ENCODE peak calls at places on chromosomes 11 and 22, in seven cellular contexts. Y is sigmoid colon; D is body of pancreas; X is CD8-positive, alpha-beta memory T cell; C is CD4-positive, alpha-beta T cell; E is lung; K is neuronal stem cell. A is an unnamed sample.

GRCh38 chr11:115168686-115169085 is 335.5 kb downstream of the CADM1 start:
- DNase-seq in Y (no peak), D (no peak), X (no peak), C (no peak), E (no peak), K (no peak), A (no peak)

GRCh38 chr11:6468712-6469495 is 4.8 kb downstream of the TRIM3 start:
- DNase-seq in Y (peak), D (peak), X (no peak), C (no peak), E (peak), K (peak), A (peak)

GRCh38 chr11:14312736-14313438 is 46.1 kb downstream of the RRAS2 start:
- DNase-seq in Y (no peak), D (no peak), X (no peak), C (no peak), E (no peak), K (no peak), A (no peak)

GRCh38 chr22:49951678-49951985 is 8.9 kb upstream of the PIM3 start:
- DNase-seq in Y (no peak), D (no peak), X (no peak), C (no peak), E (no peak), K (no peak), A (no peak)

GRCh38 chr11:124069429-124070401 is 28.6 kb upstream of the OR10G7 start:
- DNase-seq in Y (no peak), D (peak), X (no peak), C (no peak), E (peak), K (peak), A (no peak)

GRCh38 chr11:1739576-1739975 is 10.8 kb downstream of the IFITM10 start:
- DNase-seq in Y (no peak), D (peak), X (no peak), C (no peak), E (no peak), K (no peak), A (no peak)

GRCh38 chr11:69022268-69022667 is 9.2 kb upstream of the MRGPRF start:
- DNase-seq in Y (peak), D (no peak), X (no peak), C (no peak), E (no peak), K (no peak), A (no peak)

GRCh38 chr11:36724742-36725387 is 126.8 kb upstream of the RAG2 start:
- DNase-seq in Y (no peak), D (no peak), X (no peak), C (no peak), E (no peak), K (no peak), A (no peak)

GRCh38 chr11:91641153-91641552 is 583.5 kb upstream of the FAT3 start:
- DNase-seq in Y (no peak), D (no peak), X (no peak), C (no peak), E (no peak), K (no peak), A (no peak)

GRCh38 chr22:48874956-48875355 is 952.7 kb downstream of the BRD1 start:
- DNase-seq in Y (peak), D (no peak), X (no peak), C (no peak), E (no peak), K (no peak), A (no peak)

GRCh38 chr11:24373516-24373915 is 123.3 kb upstream of the LUZP2 start:
- DNase-seq in Y (no peak), D (no peak), X (no peak), C (no peak), E (no peak), K (no peak), A (no peak)

GRCh38 chr11:63813563-63814382 is 517 bp downstream of the SPINDOC start:
- DNase-seq in Y (peak), D (peak), X (peak), C (peak), E (peak), K (peak), A (peak)

GRCh38 chr11:88179966-88180629 is 4.9 kb upstream of the RAB38 start:
- DNase-seq in Y (no peak), D (no peak), X (no peak), C (no peak), E (no peak), K (no peak), A (no peak)

GRCh38 chr11:14018441-14018840 is 55.9 kb downstream of the SPON1 start:
- DNase-seq in Y (no peak), D (no peak), X (no peak), C (no peak), E (no peak), K (no peak), A (no peak)

GRCh38 chr11:69370984-69371709 is 77.2 kb downstream of the MYEOV start:
- DNase-seq in Y (peak), D (no peak), X (no peak), C (no peak), E (no peak), K (no peak), A (no peak)

GRCh38 chr11:74543991-74544390 is 48.4 kb upstream of the POLD3 start:
- DNase-seq in Y (no peak), D (peak), X (no peak), C (no peak), E (peak), K (no peak), A (no peak)

GRCh38 chr22:46652081-46652929 is 32.1 kb downstream of the GRAMD4 start:
- DNase-seq in Y (no peak), D (no peak), X (no peak), C (no peak), E (no peak), K (no peak), A (no peak)

GRCh38 chr22:34841911-34842310 is 224.0 kb upstream of the ISX start:
- DNase-seq in Y (no peak), D (no peak), X (no peak), C (no peak), E (no peak), K (no peak), A (no peak)

GRCh38 chr11:9219115-9219514 is 46.0 kb downstream of the DENND5A start:
- DNase-seq in Y (no peak), D (no peak), X (no peak), C (no peak), E (no peak), K (no peak), A (no peak)

GRCh38 chr11:40129276-40129675 is 1330.2 kb downstream of the LRRC4C start:
- DNase-seq in Y (no peak), D (no peak), X (no peak), C (no peak), E (no peak), K (peak), A (no peak)

GRCh38 chr11:47715082-47715669 is at the start of gene AGBL2:
- DNase-seq in Y (peak), D (peak), X (peak), C (peak), E (peak), K (peak), A (peak)

GRCh38 chr11:66235141-66235540 is 33.3 kb upstream of the RAB1B start:
- DNase-seq in Y (no peak), D (no peak), X (no peak), C (no peak), E (no peak), K (no peak), A (no peak)

GRCh38 chr11:16911658-16912057 is 102.6 kb downstream of the PLEKHA7 start:
- DNase-seq in Y (no peak), D (no peak), X (no peak), C (no peak), E (no peak), K (no peak), A (no peak)

GRCh38 chr11:111694851-111695250 is 71.3 kb downstream of the PPP2R1B start:
- DNase-seq in Y (no peak), D (no peak), X (no peak), C (no peak), E (no peak), K (no peak), A (no peak)

GRCh38 chr11:92909214-92909613 is 60.2 kb upstream of the MTNR1B start:
- DNase-seq in Y (no peak), D (no peak), X (no peak), C (no peak), E (no peak), K (no peak), A (no peak)

GRCh38 chr11:721913-722811 is 16.1 kb downstream of the EPS8L2 start:
- DNase-seq in Y (no peak), D (no peak), X (peak), C (peak), E (no peak), K (no peak), A (no peak)

GRCh38 chr11:10899542-10899830 is 41.6 kb upstream of the ZBED5 start:
- DNase-seq in Y (peak), D (no peak), X (no peak), C (no peak), E (peak), K (no peak), A (no peak)

GRCh38 chr11:66113132-66113856 is 43.2 kb downstream of the PACS1 start:
- DNase-seq in Y (no peak), D (no peak), X (no peak), C (no peak), E (no peak), K (no peak), A (no peak)

GRCh38 chr11:66589996-66590675 is 2.7 kb downstream of the CCDC87 start:
- DNase-seq in Y (no peak), D (no peak), X (no peak), C (no peak), E (no peak), K (no peak), A (no peak)

GRCh38 chr11:12235945-12236743 is 125.8 kb downstream of the MICAL2 start:
- DNase-seq in Y (no peak), D (no peak), X (peak), C (peak), E (no peak), K (peak), A (no peak)

GRCh38 chr11:8839957-8840945 is 70.7 kb upstream of the AKIP1 start:
- DNase-seq in Y (peak), D (peak), X (no peak), C (no peak), E (peak), K (peak), A (peak)

GRCh38 chr22:32545801-32546200 is 71.2 kb downstream of the FBXO7 start:
- DNase-seq in Y (peak), D (no peak), X (no peak), C (no peak), E (no peak), K (no peak), A (no peak)

GRCh38 chr11:74877132-74877531 is 71.8 kb downstream of the XRRA1 start:
- DNase-seq in Y (no peak), D (no peak), X (no peak), C (no peak), E (no peak), K (no peak), A (no peak)

GRCh38 chr22:41369089-41369745 is 12.5 kb upstream of the TEF start:
- DNase-seq in Y (no peak), D (peak), X (no peak), C (no peak), E (no peak), K (no peak), A (no peak)

GRCh38 chr11:96014234-96014633 is 90.3 kb upstream of the MTMR2 start:
- DNase-seq in Y (no peak), D (no peak), X (no peak), C (peak), E (no peak), K (peak), A (no peak)

GRCh38 chr11:96143016-96143670 is 199.9 kb downstream of the MAML2 start:
- DNase-seq in Y (no peak), D (no peak), X (no peak), C (no peak), E (no peak), K (peak), A (peak)

GRCh38 chr11:129930743-129931142 is 35.4 kb upstream of the NFRKB start:
- DNase-seq in Y (no peak), D (no peak), X (no peak), C (no peak), E (no peak), K (no peak), A (no peak)

GRCh38 chr11:3341298-3341697 is 37.6 kb downstream of the ZNF195 start:
- DNase-seq in Y (no peak), D (peak), X (peak), C (peak), E (peak), K (peak), A (peak)

GRCh38 chr11:102552020-102552419 is 21.5 kb upstream of the MMP7 start:
- DNase-seq in Y (no peak), D (no peak), X (no peak), C (no peak), E (no peak), K (no peak), A (no peak)

DNA sequence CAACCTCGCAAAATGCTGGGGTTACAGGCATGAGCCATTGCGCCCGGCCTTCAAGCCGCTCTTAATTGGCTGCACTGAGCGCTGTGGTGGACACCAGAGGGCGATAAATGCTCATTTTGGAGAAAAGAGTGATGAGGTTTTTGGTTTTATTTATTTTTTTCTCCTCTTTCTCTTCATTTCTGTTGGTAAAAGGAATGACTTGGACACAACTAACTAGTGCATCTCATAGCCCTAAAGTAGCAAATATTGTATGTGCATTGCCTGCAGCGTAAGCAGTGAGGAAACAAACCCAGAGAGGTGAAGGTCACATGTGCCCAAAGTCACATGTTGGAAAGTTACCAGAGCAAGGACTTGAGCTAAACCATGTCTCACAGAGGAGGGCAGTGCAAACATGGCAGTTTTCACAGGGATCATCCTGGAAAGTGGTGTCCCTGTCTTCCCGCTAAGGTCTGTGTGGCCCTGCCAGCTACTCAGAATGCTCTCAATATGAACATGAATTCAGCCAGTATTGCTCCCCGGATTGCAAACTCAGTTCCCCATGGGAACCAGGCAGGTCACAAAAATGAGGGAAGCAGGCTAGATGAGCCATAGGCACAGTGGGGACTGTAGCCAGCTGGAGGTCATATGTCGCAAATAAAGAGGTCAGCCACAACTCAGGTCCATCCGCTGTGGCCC is 8.6 kb upstream of the CD82 start:
- DNase-seq in Y (peak), D (peak), X (peak), C (peak), E (peak), K (peak), A (peak)
- H3K27ac ChIP-seq in Y (no peak), D (no peak), X (no peak), C (no peak), E (no peak), K (peak), A (no peak)

DNA sequence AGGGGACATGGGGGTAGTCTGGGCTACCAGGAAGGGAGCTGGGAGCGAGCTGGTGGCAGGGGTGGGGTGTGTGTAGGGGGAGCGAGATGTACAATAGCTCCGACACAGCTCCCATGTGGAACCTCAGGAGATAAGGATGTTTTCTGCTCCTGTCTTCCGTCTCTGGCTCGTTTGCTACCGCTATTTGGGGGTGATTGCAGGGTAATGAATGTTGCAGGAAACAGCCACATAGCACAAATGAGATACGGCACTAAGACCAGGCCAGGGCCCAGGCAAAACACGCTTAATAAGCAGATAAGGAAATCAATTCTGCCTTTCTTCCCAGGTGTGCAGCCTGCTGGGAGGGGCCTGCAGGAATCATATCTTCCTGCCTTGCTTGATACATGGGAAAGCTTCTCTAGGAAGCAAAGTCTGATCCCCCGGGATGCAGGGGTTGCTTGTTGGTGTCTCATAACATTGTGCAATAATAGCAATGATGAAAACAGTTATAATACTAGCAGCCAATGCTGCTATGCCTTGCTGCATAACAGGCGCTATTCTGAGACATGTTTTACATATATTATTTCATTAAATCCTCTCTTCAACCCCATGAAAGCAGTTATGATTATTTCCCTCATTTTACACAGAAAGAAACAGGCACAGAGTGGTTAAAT is 158.7 kb downstream of the ST3GAL4 start:
- DNase-seq in Y (peak), D (no peak), X (no peak), C (no peak), E (no peak), K (no peak), A (no peak)
- H3K27ac ChIP-seq in Y (no peak), D (no peak), X (no peak), C (no peak), E (no peak), K (no peak), A (no peak)

GRCh38 chr22:20055654-20056053 is 24.4 kb upstream of the DGCR8 start:
- DNase-seq in Y (no peak), D (no peak), X (no peak), C (no peak), E (no peak), K (no peak), A (no peak)
- H3K27ac ChIP-seq in Y (no peak), D (no peak), X (no peak), C (no peak), E (no peak), K (no peak), A (no peak)

GRCh38 chr22:20866716-20867115 is 7.9 kb downstream of the SNAP29 start:
- DNase-seq in Y (no peak), D (no peak), X (no peak), C (no peak), E (no peak), K (no peak), A (no peak)

GRCh38 chr22:20868225-20868944 is 9.6 kb downstream of the SNAP29 start:
- DNase-seq in Y (no peak), D (no peak), X (no peak), C (no peak), E (no peak), K (no peak), A (no peak)

GRCh38 chr22:20869234-20869633 is 10.4 kb downstream of the SNAP29 start:
- DNase-seq in Y (no peak), D (no peak), X (no peak), C (no peak), E (no peak), K (no peak), A (no peak)

GRCh38 chr22:20865869-20866445 is 7.2 kb downstream of the SNAP29 start:
- DNase-seq in Y (no peak), D (no peak), X (no peak), C (no peak), E (no peak), K (no peak), A (no peak)

DNA sequence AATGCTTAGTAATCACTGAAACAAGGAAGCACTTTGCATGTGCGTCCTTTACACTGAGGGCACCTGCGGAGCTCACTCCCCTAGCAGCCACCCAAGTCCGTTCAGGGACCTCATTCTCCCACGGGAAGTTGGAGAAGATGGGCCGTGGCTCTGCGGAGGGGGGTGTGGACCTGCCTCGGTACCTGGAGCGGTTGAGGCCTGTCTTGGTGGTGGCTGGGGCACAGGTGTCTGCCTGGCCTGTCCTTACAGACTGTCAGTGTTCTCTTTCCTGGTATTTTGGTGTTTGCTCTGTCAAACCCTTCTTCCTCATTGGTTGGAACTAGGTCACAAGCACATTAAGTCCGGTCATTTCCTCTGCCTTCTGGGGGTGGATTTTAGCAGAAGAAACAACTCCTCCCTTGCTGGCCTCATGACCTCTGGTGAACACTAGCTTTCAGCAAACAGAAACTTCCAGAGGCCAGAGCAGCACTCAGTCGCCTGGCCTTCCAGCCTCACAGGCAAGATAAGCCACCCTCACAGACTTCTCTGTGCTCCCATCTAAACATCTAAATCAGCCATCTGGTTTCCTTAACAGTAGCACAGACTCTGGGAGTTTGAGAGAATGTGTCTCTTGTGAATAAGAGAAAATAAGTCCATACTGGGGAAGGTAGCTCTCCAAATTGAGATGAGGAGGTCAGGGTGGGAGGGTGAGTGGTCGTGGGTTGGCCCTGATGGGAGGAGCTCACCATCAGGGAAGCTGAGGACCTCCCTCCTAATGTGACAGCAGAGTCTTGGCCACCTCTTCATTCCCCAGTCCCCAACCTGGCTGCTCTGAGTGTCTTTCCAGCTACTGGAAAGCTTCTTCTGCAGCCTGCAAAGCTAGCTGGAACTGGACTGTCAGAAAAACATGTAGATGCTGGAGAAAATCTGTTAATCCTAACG is 8.6 kb downstream of the SNAP29 start:
- DNase-seq in Y (peak), D (no peak), X (no peak), C (no peak), E (peak), K (peak), A (no peak)
- H3K27ac ChIP-seq in Y (peak), D (no peak), X (peak), C (no peak), E (peak), K (peak), A (peak)

GRCh38 chr11:44954051-44954906 is 3.6 kb upstream of the TP53I11 start:
- DNase-seq in Y (no peak), D (no peak), X (no peak), C (no peak), E (no peak), K (no peak), A (no peak)
- H3K27ac ChIP-seq in Y (no peak), D (no peak), X (no peak), C (no peak), E (peak), K (no peak), A (no peak)

GRCh38 chr11:105923814-105924213 is 98.2 kb downstream of the MSANTD4 start:
- DNase-seq in Y (no peak), D (no peak), X (no peak), C (no peak), E (no peak), K (no peak), A (no peak)
- H3K27ac ChIP-seq in Y (no peak), D (no peak), X (no peak), C (no peak), E (no peak), K (no peak), A (peak)

GRCh38 chr11:108221401-108221800 is 1.0 kb downstream of the NPAT start:
- DNase-seq in Y (no peak), D (no peak), X (no peak), C (no peak), E (no peak), K (no peak), A (no peak)
- H3K27ac ChIP-seq in Y (peak), D (no peak), X (peak), C (peak), E (peak), K (no peak), A (no peak)

A was measured in caudate nucleus.